ENCODE peak calls at places on chromosome 18, in four cellular contexts. M, S, G and A are unnamed samples.

GRCh38 chr18:42758851-42759250 is 356.6 kb downstream of the RIT2 start:
- DNase-seq in M (no peak), S (no peak), G (no peak), A (no peak)

GRCh38 chr18:11842562-11842961 is 8.7 kb upstream of the CHMP1B start:
- DNase-seq in M (no peak), S (no peak), G (no peak), A (no peak)

GRCh38 chr18:76475450-76476203 is 19.4 kb downstream of the ZNF516 start:
- DNase-seq in M (no peak), S (peak), G (no peak), A (no peak)

GRCh38 chr18:28163201-28163778 is 13.6 kb downstream of the CDH2 start:
- DNase-seq in M (peak), S (no peak), G (no peak), A (no peak)

GRCh38 chr18:76262956-76263955 is 231.8 kb downstream of the ZNF516 start:
- DNase-seq in M (no peak), S (no peak), G (no peak), A (peak)

GRCh38 chr18:79353238-79353637 is 42.5 kb upstream of the NFATC1 start:
- DNase-seq in M (no peak), S (no peak), G (no peak), A (no peak)

GRCh38 chr18:35029103-35029502 is 12.1 kb upstream of the MAPRE2 start:
- DNase-seq in M (peak), S (no peak), G (peak), A (peak)

GRCh38 chr18:77316641-77317040 is 67.0 kb downstream of the GALR1 start:
- DNase-seq in M (no peak), S (no peak), G (no peak), A (no peak)

GRCh38 chr18:76465630-76466409 is 29.2 kb downstream of the ZNF516 start:
- DNase-seq in M (no peak), S (no peak), G (no peak), A (peak)

GRCh38 chr18:212780-213179 is 54.4 kb downstream of the USP14 start:
- DNase-seq in M (no peak), S (no peak), G (no peak), A (no peak)

GRCh38 chr18:37668971-37669747 is 103.6 kb upstream of the CELF4 start:
- DNase-seq in M (no peak), S (no peak), G (no peak), A (no peak)